ENCODE peak calls at places on chromosomes 3 and 15, in five cellular contexts. M is mesothelial cell of epicardium, Q is upper lobe of right lung, L is BJ, C is Panc1. A is an unnamed sample.

GRCh38 chr15:80773122-80773551 is 6.0 kb upstream of the CEMIP start:
- DNase-seq in C (no peak), Q (no peak), M (no peak), L (peak), A (no peak)

GRCh38 chr3:38500688-38501417 is 4.7 kb downstream of the EXOG start:
- DNase-seq in Q (no peak), M (no peak), L (no peak), C (no peak), A (no peak)

GRCh38 chr3:153043729-153044314 is 118.2 kb upstream of the RAP2B start:
- DNase-seq in C (no peak), M (no peak), L (no peak), Q (no peak), A (no peak)

GRCh38 chr3:180018588-180018987 is 18.1 kb downstream of the PEX5L start:
- DNase-seq in L (no peak), M (no peak), C (no peak), Q (no peak), A (peak)

GRCh38 chr3:189908646-189909045 is 212.1 kb downstream of the P3H2 start:
- DNase-seq in Q (no peak), M (no peak), L (no peak), C (no peak), A (no peak)

GRCh38 chr3:185837409-185837808 is 12.6 kb upstream of the IGF2BP2 start:
- DNase-seq in M (no peak), L (no peak), Q (no peak), C (no peak), A (no peak)

GRCh38 chr3:105807146-105807545 is 61.7 kb downstream of the CBLB start:
- DNase-seq in C (no peak), M (no peak), L (no peak), Q (no peak), A (no peak)

GRCh38 chr15:100794008-100794407 is 85.6 kb upstream of the ALDH1A3 start:
- DNase-seq in M (no peak), Q (no peak), L (no peak), C (no peak), A (no peak)

GRCh38 chr3:52393959-52394670 is 50.8 kb downstream of the SEMA3G start:
- DNase-seq in M (no peak), Q (peak), C (no peak), L (no peak), A (no peak)

GRCh38 chr3:65713016-65713415 is 325.7 kb downstream of the MAGI1 start:
- DNase-seq in M (no peak), C (no peak), Q (no peak), L (peak), A (no peak)

GRCh38 chr3:14286887-14287496 is 108.4 kb downstream of the LSM3 start:
- DNase-seq in C (no peak), M (no peak), L (no peak), Q (no peak), A (no peak)

GRCh38 chr15:85330941-85331588 is 49.3 kb upstream of the AKAP13 start:
- DNase-seq in L (no peak), C (peak), M (peak), Q (peak), A (peak)

GRCh38 chr3:31957106-31957505 is 24.0 kb downstream of the OSBPL10 start:
- DNase-seq in Q (no peak), C (no peak), M (no peak), L (no peak), A (no peak)

GRCh38 chr3:32413845-32414526 is 22.3 kb downstream of the CMTM7 start:
- DNase-seq in Q (no peak), C (no peak), M (no peak), L (no peak), A (no peak)

GRCh38 chr3:147906275-147906674 is 497.1 kb downstream of the ZIC1 start:
- DNase-seq in L (no peak), C (no peak), Q (no peak), M (no peak), A (no peak)

GRCh38 chr3:76245073-76245472 is 459.7 kb upstream of the ZNF717 start:
- DNase-seq in L (no peak), Q (no peak), C (no peak), M (no peak), A (no peak)

GRCh38 chr3:64878372-64878771 is 190.6 kb upstream of the ADAMTS9 start:
- DNase-seq in Q (no peak), C (no peak), L (no peak), M (no peak), A (no peak)

GRCh38 chr15:65980824-65981456 is 111.6 kb downstream of the RAB11A start:
- DNase-seq in L (peak), Q (peak), C (peak), M (peak), A (peak)

GRCh38 chr15:93488157-93488803 is 399.3 kb upstream of the RGMA start:
- DNase-seq in L (no peak), Q (no peak), C (no peak), M (no peak), A (no peak)

GRCh38 chr3:32453346-32453745 is 49.3 kb downstream of the CMTM6 start:
- DNase-seq in C (no peak), Q (no peak), L (peak), M (no peak), A (no peak)

GRCh38 chr3:6867269-6867668 is 6.4 kb downstream of the GRM7 start:
- DNase-seq in Q (no peak), C (no peak), M (no peak), L (no peak), A (no peak)
- TF ChIP-seq CTCF in Q (no peak), C (no peak), M (no peak), L (no peak), A (no peak)

GRCh38 chr15:76903251-76903681 is 1.9 kb downstream of the SCAPER start:
- DNase-seq in Q (no peak), L (peak), C (peak), M (no peak), A (peak)
- TF ChIP-seq CTCF in Q (peak), L (peak), C (peak), M (no peak), A (peak)

GRCh38 chr15:90572893-90573292 is 43.2 kb downstream of the CRTC3 start:
- DNase-seq in C (no peak), Q (no peak), L (no peak), M (no peak), A (no peak)

GRCh38 chr15:90579213-90579612 is 49.5 kb downstream of the CRTC3 start:
- DNase-seq in L (no peak), Q (no peak), C (no peak), M (no peak), A (no peak)

GRCh38 chr15:90580086-90580485 is 50.4 kb downstream of the CRTC3 start:
- DNase-seq in Q (no peak), M (no peak), C (no peak), L (no peak), A (no peak)

GRCh38 chr15:90580541-90580940 is 50.8 kb downstream of the CRTC3 start:
- DNase-seq in M (no peak), L (no peak), C (no peak), Q (no peak), A (no peak)

DNA sequence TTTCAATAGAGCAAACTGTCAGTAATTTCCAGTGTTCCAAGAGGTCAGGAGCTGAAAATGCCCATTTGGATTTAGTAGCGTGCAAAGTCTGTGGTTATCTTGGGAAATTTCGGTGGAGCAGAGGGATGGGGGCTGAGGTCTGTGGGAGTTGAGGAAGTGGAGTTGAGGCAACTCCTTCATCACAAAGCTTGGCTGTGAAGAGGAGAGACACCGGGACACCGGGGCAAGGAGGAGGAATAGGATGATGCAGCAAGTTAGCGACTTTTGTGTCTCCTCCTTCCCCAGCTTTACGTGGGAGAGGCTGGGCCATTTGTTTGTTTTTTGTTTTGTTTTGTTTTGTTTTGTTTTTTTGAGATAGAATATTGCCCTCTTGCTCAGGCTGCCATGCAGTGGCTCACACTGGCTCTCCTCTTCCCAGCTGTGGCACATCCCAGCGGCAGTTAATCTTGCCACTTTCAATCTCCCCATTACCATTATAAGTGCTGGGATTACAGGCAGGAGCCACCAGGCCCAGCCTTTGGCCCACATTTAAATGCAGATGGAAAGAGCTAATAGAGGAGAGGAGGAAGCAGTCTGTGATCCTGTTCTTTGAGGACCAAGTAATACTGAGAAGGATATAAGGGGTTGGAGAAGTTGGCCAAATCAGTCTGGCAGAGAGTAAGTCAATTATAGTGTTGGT is 47.1 kb downstream of the CRTC3 start:
- DNase-seq in M (no peak), L (no peak), C (no peak), Q (no peak), A (no peak)
- TF ChIP-seq CTCF in M (no peak), L (no peak), C (no peak), Q (no peak), A (no peak)

GRCh38 chr3:63295356-63295755 is 17.2 kb downstream of the SYNPR start:
- DNase-seq in M (no peak), L (no peak), C (no peak), Q (no peak), A (no peak)
- TF ChIP-seq CTCF in M (no peak), L (no peak), C (no peak), Q (no peak), A (no peak)

GRCh38 chr15:99102332-99103235 is 2.3 kb upstream of the SYNM start:
- DNase-seq in M (no peak), Q (no peak), C (no peak), L (no peak), A (no peak)

GRCh38 chr15:99106417-99107220 is 1.7 kb downstream of the SYNM start:
- DNase-seq in C (no peak), M (no peak), L (no peak), Q (no peak), A (no peak)

GRCh38 chr15:99104788-99105515 is at the start of gene SYNM:
- DNase-seq in Q (peak), L (no peak), C (no peak), M (peak), A (peak)

GRCh38 chr15:99103279-99103678 is 1.6 kb upstream of the SYNM start:
- DNase-seq in M (peak), C (no peak), L (no peak), Q (no peak), A (no peak)

DNA sequence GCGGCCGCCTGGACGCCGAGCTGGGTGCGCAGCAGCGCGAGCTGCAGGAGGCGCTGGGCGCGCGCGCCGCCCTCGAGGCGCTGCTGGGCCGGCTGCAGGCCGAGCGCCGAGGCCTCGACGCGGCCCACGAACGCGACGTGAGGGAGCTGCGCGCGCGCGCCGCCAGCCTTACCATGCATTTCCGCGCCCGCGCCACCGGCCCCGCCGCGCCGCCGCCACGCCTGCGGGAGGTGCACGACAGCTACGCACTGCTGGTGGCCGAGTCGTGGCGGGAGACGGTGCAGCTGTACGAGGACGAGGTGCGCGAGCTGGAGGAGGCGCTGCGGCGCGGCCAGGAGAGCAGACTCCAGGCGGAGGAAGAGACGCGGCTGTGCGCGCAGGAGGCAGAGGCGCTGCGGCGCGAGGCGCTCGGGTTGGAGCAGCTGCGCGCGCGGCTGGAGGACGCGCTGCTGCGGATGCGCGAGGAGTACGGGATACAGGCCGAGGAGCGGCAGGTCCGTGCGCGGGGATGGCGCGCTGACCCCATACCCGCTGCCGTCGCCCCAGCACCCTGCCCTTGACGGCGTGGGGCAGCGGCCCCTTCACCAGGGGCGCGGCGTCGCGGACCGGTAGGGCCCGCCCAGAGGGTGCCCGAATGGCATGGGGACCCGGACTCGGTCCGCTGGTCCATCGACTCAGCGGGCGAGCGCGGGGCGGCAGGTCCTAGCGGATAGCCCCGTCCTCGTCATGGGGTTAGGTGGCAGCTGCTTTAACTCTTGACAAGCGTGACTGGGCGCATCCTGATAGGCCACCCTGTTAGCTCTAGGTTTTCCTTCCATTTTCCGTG is 849 bp downstream of the SYNM start:
- DNase-seq in M (peak), Q (no peak), C (no peak), L (no peak), A (peak)
- TF ChIP-seq CTCF in M (no peak), Q (no peak), C (no peak), L (no peak), A (no peak)